ENCODE peak calls at places on chromosomes 7 and 10, in ten cellular contexts. R, P, E, X, C, Y, S, J, G and F are unnamed samples.

GRCh38 chr10:16995867-16996529 is 133.6 kb downstream of the CUBN start:
- DNase-seq in R (no peak), P (no peak), E (no peak), X (no peak), C (no peak), Y (no peak), S (no peak), J (peak; percentile 75), G (peak; percentile 96), F (peak; percentile 78)

GRCh38 chr10:24951201-24952145 is 933 bp downstream of the PRTFDC1 start:
- DNase-seq in R (no peak), P (no peak), E (no peak), X (peak; percentile 52), C (no peak), Y (no peak), S (no peak), J (peak; percentile 59), G (peak; percentile 18), F (peak; percentile 26)

GRCh38 chr10:12208460-12208859 is 12.5 kb downstream of the CDC123 start:
- DNase-seq in R (no peak), P (no peak), E (no peak), X (no peak), C (no peak), Y (no peak), S (no peak), J (no peak), G (no peak), F (no peak)

GRCh38 chr7:2687338-2687869 is 598 bp upstream of the AMZ1 start:
- DNase-seq in R (no peak), P (no peak), E (no peak), X (no peak), C (no peak), Y (no peak), S (no peak), J (no peak), G (no peak), F (peak; percentile 46)

GRCh38 chr7:122343986-122344620 is 39.6 kb upstream of the FEZF1 start:
- DNase-seq in R (no peak), P (no peak), E (no peak), X (no peak), C (no peak), Y (no peak), S (no peak), J (no peak), G (no peak), F (no peak)

GRCh38 chr7:155425946-155426345 is 32.0 kb upstream of the EN2 start:
- DNase-seq in R (peak; percentile 14), P (no peak), E (no peak), X (no peak), C (no peak), Y (no peak), S (no peak), J (no peak), G (no peak), F (no peak)

GRCh38 chr10:75431180-75432111 is at the start of gene LRMDA:
- DNase-seq in R (peak; percentile 80), P (no peak), E (peak; percentile 72), X (no peak), C (peak; percentile 51), Y (no peak), S (peak; percentile 71), J (peak; percentile 45), G (no peak), F (peak; percentile 22)

GRCh38 chr7:41881313-41882130 is 178.6 kb upstream of the INHBA start:
- DNase-seq in R (peak; percentile 67), P (no peak), E (peak; percentile 97), X (peak; percentile 52), C (no peak), Y (no peak), S (peak; percentile 78), J (peak; percentile 66), G (no peak), F (peak; percentile 27)

GRCh38 chr10:64733980-64734379 is 1212.8 kb downstream of the REEP3 start:
- DNase-seq in R (no peak), P (no peak), E (no peak), X (no peak), C (no peak), Y (no peak), S (no peak), J (peak; percentile 41), G (peak; percentile 69), F (peak; percentile 11)

GRCh38 chr10:118914626-118915025 is 114.9 kb upstream of the NANOS1 start:
- DNase-seq in R (no peak), P (no peak), E (no peak), X (no peak), C (no peak), Y (no peak), S (no peak), J (no peak), G (no peak), F (no peak)

GRCh38 chr10:127196227-127196954 is at the start of gene INSYN2A:
- DNase-seq in R (no peak), P (peak; percentile 59), E (no peak), X (no peak), C (peak; percentile 32), Y (no peak), S (no peak), J (peak; percentile 48), G (peak; percentile 37), F (peak; percentile 56)

GRCh38 chr10:110285501-110285900 is 19.2 kb downstream of the SMNDC1 start:
- DNase-seq in R (no peak), P (no peak), E (no peak), X (no peak), C (no peak), Y (no peak), S (no peak), J (no peak), G (no peak), F (no peak)

GRCh38 chr7:47804767-47805545 is 143.3 kb downstream of the PKD1L1 start:
- DNase-seq in R (no peak), P (no peak), E (no peak), X (no peak), C (no peak), Y (no peak), S (no peak), J (peak; percentile 34), G (peak; percentile 34), F (no peak)

GRCh38 chr10:112239347-112239746 is 43.9 kb upstream of the TECTB start:
- DNase-seq in R (no peak), P (no peak), E (no peak), X (no peak), C (no peak), Y (no peak), S (no peak), J (no peak), G (no peak), F (no peak)

GRCh38 chr10:89475567-89475966 is 59.8 kb downstream of the SLC16A12 start:
- DNase-seq in R (no peak), P (no peak), E (no peak), X (no peak), C (no peak), Y (no peak), S (no peak), J (peak; percentile 83), G (no peak), F (peak; percentile 36)

GRCh38 chr7:120033114-120033513 is 239.9 kb upstream of the KCND2 start:
- DNase-seq in R (no peak), P (peak; percentile 1), E (no peak), X (no peak), C (no peak), Y (no peak), S (no peak), J (peak; percentile 67), G (peak; percentile 2), F (peak; percentile 17)

DNA sequence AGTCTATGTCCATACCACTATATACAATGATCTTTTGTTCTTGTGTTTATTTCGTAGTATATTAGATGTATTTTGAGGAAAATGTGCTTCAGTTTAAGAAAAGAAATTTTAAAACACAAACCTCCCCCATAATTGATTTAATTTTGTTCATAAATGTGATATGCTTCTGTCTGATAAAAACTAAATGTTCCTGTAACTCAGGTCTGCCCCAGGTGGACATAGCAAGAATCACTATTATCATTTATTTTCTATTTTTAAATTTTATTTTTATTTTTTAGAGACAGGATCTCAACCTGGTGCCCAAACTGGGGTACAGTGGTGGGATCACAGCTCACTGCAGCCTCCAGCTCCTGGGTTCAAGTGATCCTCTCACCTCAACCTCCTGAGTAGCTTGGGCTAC is 43.2 kb downstream of the BEND7 start:
- DNase-seq in R (no peak), P (no peak), E (no peak), X (no peak), C (no peak), Y (no peak), S (no peak), J (peak; percentile 36), G (peak; percentile 6), F (peak; percentile 5)
- TF ChIP-seq CTCF in R (peak; percentile 32), P (peak; percentile 49), E (no peak), X (no peak), C (peak; percentile 32), Y (peak; percentile 55), S (no peak), J (peak; percentile 54), G (no peak), F (peak; percentile 43)

GRCh38 chr7:100896743-100897051 is 1.0 kb upstream of the ACHE start:
- DNase-seq in R (no peak), P (no peak), E (no peak), X (no peak), C (no peak), Y (no peak), S (no peak), J (no peak), G (no peak), F (no peak)
- H3K4me3 ChIP-seq in R (peak overlapping the region; percentile 43), P (no peak overlapping the region), E (peak overlapping the region; percentile 8), X (no peak overlapping the region), C (peak overlapping the region; percentile 65), Y (no peak overlapping the region), S (peak overlapping the region; percentile 42), J (peak overlapping the region; percentile 20), G (no peak overlapping the region), F (no peak overlapping the region)

DNA sequence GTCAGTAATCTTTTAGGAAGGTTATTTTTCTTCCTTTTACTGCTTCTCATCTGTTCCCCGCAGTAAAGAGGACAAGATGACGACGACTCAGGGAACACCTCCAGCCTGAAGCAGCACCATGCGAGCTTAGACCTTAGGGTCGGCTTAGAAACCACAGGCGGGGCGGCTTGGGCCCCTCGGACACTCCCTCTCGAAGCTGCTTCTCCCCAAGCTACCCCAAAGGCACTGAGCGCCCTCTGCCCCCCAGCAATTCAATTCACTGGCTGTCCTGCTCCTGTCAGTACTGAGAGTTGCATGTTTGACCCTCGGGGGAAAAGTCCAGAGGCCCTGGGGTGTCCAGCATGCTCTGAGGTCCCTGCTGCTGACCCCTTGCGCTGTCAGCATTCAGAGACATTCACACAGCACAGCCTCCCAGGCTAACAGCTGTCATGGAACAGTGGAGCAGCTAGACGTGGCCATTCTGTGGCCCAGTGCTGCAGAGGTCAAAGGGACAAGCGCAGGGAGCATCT is 112.7 kb downstream of the EGFR start:
- DNase-seq in R (no peak), P (no peak), E (no peak), X (no peak), C (no peak), Y (no peak), S (no peak), J (peak; percentile 60), G (no peak), F (no peak)
- TF ChIP-seq CTCF in R (no peak), P (no peak), E (no peak), X (no peak), C (no peak), Y (no peak), S (no peak), J (no peak), G (no peak), F (no peak)

DNA sequence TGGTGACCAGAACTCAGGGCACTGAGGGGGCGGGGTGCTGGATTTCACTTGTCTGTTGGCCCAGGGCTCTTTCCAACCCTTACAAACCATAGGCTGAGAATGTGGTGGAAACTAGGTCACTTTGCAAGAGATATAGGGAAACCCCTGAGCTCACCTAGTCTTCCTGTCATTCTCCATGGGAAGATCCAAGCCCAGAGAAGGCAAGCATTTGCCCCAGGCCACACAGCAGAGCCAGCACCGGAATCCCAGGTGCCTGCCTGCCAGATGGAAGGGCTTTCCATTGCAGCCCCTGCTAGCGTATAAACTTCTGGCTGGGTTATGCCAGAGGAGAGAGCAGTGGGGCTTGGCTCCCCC is 427 bp downstream of the PYROXD2 start:
- DNase-seq in R (no peak), P (no peak), E (no peak), X (no peak), C (no peak), Y (no peak), S (no peak), J (no peak), G (no peak), F (no peak)
- H3K4me3 ChIP-seq in R (peak overlapping the region; percentile 51), P (peak overlapping the region; percentile 69), E (no peak overlapping the region), X (peak overlapping the region; percentile 58), C (peak overlapping the region; percentile 75), Y (peak overlapping the region; percentile 82), S (peak overlapping the region; percentile 59), J (peak overlapping the region; percentile 78), G (peak overlapping the region; percentile 65), F (peak overlapping the region; percentile 74)